ENCODE peak calls at places on chromosomes 2 and 18, in five cellular contexts. Y is stimulated activated CD4-positive, alpha-beta T cell treated with anti-CD3 and anti-CD28 coated beads, TNF-alpha, amount 100 ng/mL, for 24 hours; J is fibroblast of lung; O is foreskin fibroblast; D is A673. W is an unnamed sample.

GRCh38 chr18:50286391-50287027 is 983 bp downstream of the CXXC1 start:
- DNase-seq in Y (peak), O (peak), J (peak), D (no peak), W (peak)

GRCh38 chr2:169087757-169088379 is 18.5 kb downstream of the DHRS9 start:
- DNase-seq in O (no peak), J (no peak), Y (no peak), D (no peak), W (no peak)

GRCh38 chr2:143514413-143514812 is 385.2 kb downstream of the ARHGAP15 start:
- DNase-seq in D (no peak), Y (no peak), O (peak), J (peak), W (no peak)

GRCh38 chr2:152558174-152559091 is 158.8 kb downstream of the PRPF40A start:
- DNase-seq in D (no peak), O (peak), Y (no peak), J (peak), W (no peak)

GRCh38 chr2:149828506-149829210 is 241.1 kb upstream of the MMADHC start:
- DNase-seq in J (no peak), O (no peak), D (peak), Y (no peak), W (no peak)

GRCh38 chr18:23776306-23776705 is 87.1 kb downstream of the LAMA3 start:
- DNase-seq in O (no peak), Y (no peak), J (no peak), D (no peak), W (no peak)

GRCh38 chr2:46967990-46968647 is 52.5 kb upstream of the MCFD2 start:
- DNase-seq in D (peak), O (peak), J (peak), Y (no peak), W (no peak)

GRCh38 chr2:233481368-233482142 is 85.0 kb downstream of the USP40 start:
- DNase-seq in J (no peak), D (no peak), Y (no peak), O (no peak), W (peak)

GRCh38 chr18:23470620-23471387 is 17.7 kb downstream of the RIOK3 start:
- DNase-seq in D (no peak), J (no peak), O (no peak), Y (no peak), W (no peak)

GRCh38 chr2:232571026-232571474 is 20.6 kb downstream of the EIF4E2 start:
- DNase-seq in O (no peak), Y (no peak), D (no peak), J (no peak), W (no peak)

GRCh38 chr18:49016648-49017539 is 66.1 kb upstream of the SMAD7 start:
- DNase-seq in O (peak), D (peak), Y (no peak), J (peak), W (peak)